ENCODE peak calls at places on chromosomes 5 and 9, in seven cellular contexts. D is breast epithelium; L is heart right ventricle; X is testis; Z is IMR-90; G is CD4-positive, CD25-positive, alpha-beta regulatory T cell; H is ovary. S is an unnamed sample. For H3K27me3, the result is how much of the 10 kb centered on the place peaks cover.

GRCh38 chr5:169804861-169805260 is 167.8 kb downstream of the DOCK2 start:
- DNase-seq in Z (peak), L (no peak), H (no peak), D (no peak), G (no peak), X (no peak), S (no peak)

GRCh38 chr5:102855684-102856373 is 100.7 kb downstream of the PAM start:
- DNase-seq in X (no peak), D (no peak), L (no peak), Z (no peak), G (no peak), H (no peak), S (no peak)

GRCh38 chr5:112717506-112718082 is 20.1 kb upstream of the APC start:
- DNase-seq in D (no peak), G (no peak), X (no peak), L (no peak), H (no peak), Z (no peak), S (no peak)

GRCh38 chr9:108703414-108703813 is 152.4 kb downstream of the ACTL7B start:
- DNase-seq in D (no peak), G (no peak), Z (no peak), X (no peak), L (no peak), H (no peak), S (no peak)

GRCh38 chr9:101165131-101165530 is 136.6 kb downstream of the PLPPR1 start:
- DNase-seq in Z (no peak), G (no peak), H (no peak), L (no peak), D (no peak), X (no peak), S (no peak)

GRCh38 chr5:90709323-90710148 is 150.9 kb downstream of the ADGRV1 start:
- DNase-seq in H (peak), X (peak), L (peak), G (no peak), D (no peak), Z (peak), S (peak)

GRCh38 chr5:41835625-41836024 is 34.6 kb downstream of the OXCT1 start:
- DNase-seq in D (no peak), Z (peak), L (peak), H (peak), X (no peak), G (no peak), S (no peak)

GRCh38 chr9:89591291-89592200 is 13.3 kb upstream of the GADD45G start:
- DNase-seq in X (no peak), G (no peak), Z (no peak), L (no peak), D (no peak), H (no peak), S (peak)

GRCh38 chr5:59099270-59099994 is 516.6 kb downstream of the RAB3C start:
- DNase-seq in G (peak), Z (peak), X (no peak), D (no peak), L (no peak), H (no peak), S (no peak)

GRCh38 chr5:55600536-55601208 is 65.9 kb upstream of the PLPP1 start:
- DNase-seq in G (no peak), X (no peak), Z (peak), H (no peak), D (no peak), L (peak), S (no peak)

GRCh38 chr9:106438928-106439327 is 424.0 kb upstream of the ZNF462 start:
- DNase-seq in L (no peak), G (no peak), X (no peak), Z (no peak), H (no peak), D (no peak), S (no peak)

DNA sequence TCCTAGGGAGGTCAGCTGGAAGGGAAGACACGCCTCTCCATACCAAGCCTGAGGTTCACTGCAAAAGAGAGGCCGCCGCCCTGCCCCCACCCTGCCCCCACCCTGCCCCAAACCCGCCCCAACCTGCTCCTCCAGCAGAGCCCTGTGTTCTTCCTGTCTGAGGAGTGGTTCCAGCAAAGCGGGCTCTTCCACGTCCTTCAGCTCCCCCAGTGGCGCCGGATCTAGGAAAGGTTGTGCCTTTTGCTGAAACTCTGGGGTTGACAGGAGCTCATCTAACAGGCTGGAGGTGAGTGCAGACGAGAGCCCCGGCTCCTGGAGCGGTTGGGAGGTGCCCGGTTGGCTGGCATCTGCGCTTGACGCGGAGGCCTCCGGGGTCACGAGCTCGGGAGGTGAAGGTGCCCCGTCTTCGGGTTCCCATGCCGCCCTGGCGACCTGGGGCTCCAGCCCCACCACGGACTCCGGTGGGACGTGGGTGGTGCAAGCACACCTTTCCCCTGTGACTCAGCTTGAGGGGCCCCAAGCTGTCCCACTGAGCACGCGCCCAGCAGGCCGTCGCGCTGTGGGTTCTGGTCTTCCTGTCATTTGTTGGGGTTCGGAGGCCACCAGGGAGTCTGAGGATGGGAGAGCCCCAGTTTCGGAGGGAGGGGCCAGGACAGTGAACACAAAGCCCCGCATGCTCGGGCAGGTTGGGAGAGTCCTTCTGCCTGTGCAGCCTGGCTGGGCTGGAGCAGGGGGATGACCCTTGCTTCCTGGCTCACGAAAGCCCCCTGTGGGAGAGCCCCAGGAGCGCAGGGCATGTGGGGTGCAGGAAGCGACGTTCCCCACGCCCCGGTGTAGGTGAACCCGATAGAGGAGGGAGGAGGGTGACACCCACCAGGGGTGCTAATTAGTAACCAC is 1467.1 kb downstream of the FOXD4L5 start:
- DNase-seq in H (peak), Z (peak), L (peak), X (peak), G (peak), D (peak), S (peak)
- H3K27me3 ChIP-seq in H (under half), Z (under half), L (under half), X (under half), G (under half), D (under half), S (under half)

GRCh38 chr9:35635730-35636129 is 15.0 kb downstream of the SIT1 start:
- DNase-seq in H (no peak), Z (no peak), D (no peak), L (no peak), X (no peak), G (no peak), S (no peak)
- H3K4me3 ChIP-seq in H (no peak), Z (no peak), D (no peak), L (no peak), X (no peak), G (no peak), S (no peak)

DNA sequence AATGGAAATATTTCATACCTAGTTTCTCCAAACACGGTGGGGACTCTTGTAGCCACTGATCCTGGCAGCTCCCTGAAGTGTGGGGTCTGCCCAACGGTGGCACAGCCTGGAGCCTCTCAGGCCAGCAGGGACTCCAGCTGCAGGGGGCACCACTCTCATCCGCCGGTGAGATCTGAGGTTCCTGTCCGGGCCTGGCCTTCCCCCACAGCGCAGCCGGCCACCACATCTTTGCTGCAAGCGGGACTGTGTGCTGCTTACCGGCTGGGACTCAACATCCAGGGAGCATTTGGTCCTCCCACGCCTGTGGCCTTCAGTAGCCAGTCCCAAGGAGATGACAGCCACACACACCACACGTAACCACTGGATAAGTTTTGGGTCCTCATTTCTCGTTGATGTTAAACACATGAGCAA is 7.7 kb upstream of the NKX2-5 start:
- DNase-seq in H (no peak), Z (no peak), G (no peak), X (no peak), L (no peak), D (no peak), S (peak)
- H3K27me3 ChIP-seq in H (under half), Z (half or more), G (half or more), X (under half), L (under half), D (half or more), S (half or more)

GRCh38 chr9:133527444-133527920 is 2.7 kb upstream of the MYMK start:
- DNase-seq in D (no peak), Z (no peak), L (peak), H (peak), X (peak), G (no peak), S (peak)

GRCh38 chr9:133529457-133529856 is 4.7 kb upstream of the MYMK start:
- DNase-seq in D (no peak), L (no peak), Z (no peak), G (no peak), X (no peak), H (no peak), S (no peak)

GRCh38 chr9:133526721-133527321 is 2.1 kb upstream of the MYMK start:
- DNase-seq in D (no peak), X (no peak), G (no peak), Z (no peak), H (no peak), L (no peak), S (peak)

GRCh38 chr9:133528887-133529262 is 4.1 kb upstream of the MYMK start:
- DNase-seq in X (no peak), D (no peak), G (no peak), L (no peak), Z (no peak), H (no peak), S (no peak)

DNA sequence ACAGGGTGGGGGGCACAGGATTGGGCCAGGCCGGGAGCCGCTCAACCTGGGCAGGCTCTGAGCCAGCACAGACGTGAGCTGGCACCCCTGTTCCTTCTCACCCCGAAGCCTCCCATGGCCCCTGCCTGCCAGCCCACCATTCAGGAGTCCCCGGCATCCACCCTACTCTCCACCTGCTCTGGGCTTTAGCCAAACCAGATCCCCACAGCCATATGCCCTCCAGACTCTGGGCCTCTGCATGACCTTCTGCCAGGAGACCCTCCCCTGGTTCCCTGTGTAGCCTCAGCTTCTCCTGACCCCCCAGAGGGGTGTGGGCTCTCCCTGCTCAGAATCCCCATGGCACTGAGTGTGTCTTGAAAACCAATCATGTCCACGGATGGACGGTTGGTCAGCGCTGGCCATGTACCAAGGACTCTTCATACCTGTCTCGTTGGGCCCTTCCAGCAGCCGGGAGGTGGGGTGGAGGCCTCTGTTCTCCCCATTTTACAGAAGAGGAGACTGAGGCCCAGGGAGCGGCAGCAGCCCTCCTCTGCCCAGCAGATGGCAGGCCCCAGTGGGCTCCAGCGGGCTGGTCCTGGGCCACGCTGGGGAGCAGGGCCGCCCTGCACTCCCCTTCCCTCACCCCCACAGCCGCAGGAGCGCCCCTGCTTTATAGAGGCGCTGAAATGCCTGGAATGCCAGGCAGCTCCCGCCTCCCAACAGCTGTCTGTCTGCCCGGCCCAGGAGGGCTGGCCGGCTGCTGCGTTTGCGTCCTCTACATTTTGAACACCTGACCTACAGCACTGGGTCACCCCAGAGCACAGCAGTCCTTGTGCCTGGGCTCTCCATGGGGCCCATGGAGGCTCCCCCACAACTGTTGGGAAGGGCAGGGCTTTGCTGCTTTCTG is 3.5 kb upstream of the MYMK start:
- DNase-seq in D (no peak), X (no peak), Z (no peak), L (no peak), G (no peak), H (no peak), S (peak)
- H3K4me3 ChIP-seq in D (no peak), X (no peak), Z (no peak), L (no peak), G (no peak), H (no peak), S (no peak)

GRCh38 chr9:93959739-93960154 is 4.6 kb upstream of the BARX1 start:
- DNase-seq in L (no peak), G (no peak), D (no peak), X (no peak), Z (no peak), H (no peak), S (no peak)
- H3K27me3 ChIP-seq in L (half or more), G (under half), D (half or more), X (under half), Z (half or more), H (under half), S (half or more)

DNA sequence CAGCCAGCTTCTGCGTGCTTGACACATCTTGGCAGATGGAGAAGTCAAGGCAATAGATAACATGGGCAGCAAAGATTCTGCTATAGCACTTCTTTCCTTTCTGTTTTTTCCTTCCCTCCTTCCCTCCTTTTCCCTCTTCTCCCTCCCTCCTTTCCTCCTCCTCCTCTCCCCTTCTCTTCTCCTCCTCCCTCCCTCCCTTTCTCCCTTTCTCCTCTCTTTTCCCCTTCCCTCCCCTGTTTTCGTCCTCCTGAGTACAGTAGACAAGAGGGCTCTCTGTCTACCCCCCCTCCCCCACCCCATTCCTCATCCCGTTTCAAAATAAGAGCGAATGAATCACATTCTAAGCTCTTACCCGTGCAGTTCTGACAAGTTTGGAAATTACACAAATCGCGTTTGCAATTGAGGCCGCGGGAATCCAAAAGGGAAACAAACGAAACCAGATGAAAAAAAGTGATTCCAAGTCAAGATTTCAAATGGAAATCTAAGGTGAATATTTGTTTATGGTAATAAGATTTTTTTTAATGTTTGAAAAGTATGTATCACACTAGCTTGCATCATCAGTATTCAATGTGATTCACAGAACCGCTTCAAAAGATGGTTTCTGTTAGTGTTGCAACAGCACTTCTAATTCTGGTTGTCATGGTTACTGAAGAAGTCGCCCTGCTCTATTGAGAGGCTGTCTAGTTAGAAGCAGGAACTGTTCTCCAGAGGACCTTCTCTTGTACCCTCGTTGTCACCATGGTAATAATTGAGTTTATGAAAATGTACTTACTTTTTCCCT is 1.3 kb downstream of the NIM1K start:
- DNase-seq in D (no peak), L (no peak), H (peak), Z (peak), X (no peak), G (peak), S (peak)
- H3K4me3 ChIP-seq in D (peak), L (peak), H (peak), Z (peak), X (peak), G (peak), S (peak)

S was measured in H7.